ENCODE peak calls at places on chromosome 19, in four cellular contexts. K is H9, C is trophoblast cell, L is neuronal stem cell. R is an unnamed sample.

GRCh38 chr19:15962319-15962718 is 13.5 kb downstream of the OR10H4 start:
- DNase-seq in K (no peak), C (peak), L (no peak), R (no peak)

GRCh38 chr19:4707956-4708650 is 15.5 kb downstream of the DPP9 start:
- DNase-seq in L (no peak), K (no peak), C (peak), R (no peak)

GRCh38 chr19:11377237-11377636 is 2.8 kb downstream of the SWSAP1 start:
- DNase-seq in C (peak), K (no peak), L (no peak), R (no peak)

GRCh38 chr19:43774103-43774939 is 6.5 kb downstream of the KCNN4 start:
- DNase-seq in K (peak), C (no peak), L (peak), R (peak)

GRCh38 chr19:4909172-4909896 is at the start of gene UHRF1:
- DNase-seq in L (no peak), K (peak), C (no peak), R (no peak)

GRCh38 chr19:51514866-51515481 is 13.4 kb upstream of the SIGLEC12 start:
- DNase-seq in K (no peak), C (peak), L (peak), R (no peak)

GRCh38 chr19:33311326-33311682 is 9.0 kb upstream of the CEBPA start:
- DNase-seq in K (no peak), C (peak), L (no peak), R (no peak)

GRCh38 chr19:58569943-58570670 is 3.0 kb downstream of the MZF1 start:
- DNase-seq in L (no peak), C (no peak), K (no peak), R (no peak)

GRCh38 chr19:46970815-46971214 is 48.8 kb upstream of the NPAS1 start:
- DNase-seq in C (no peak), K (no peak), L (no peak), R (no peak)

GRCh38 chr19:49014870-49015255 is 2.0 kb downstream of the LHB start:
- DNase-seq in C (no peak), K (no peak), L (no peak), R (no peak)

GRCh38 chr19:37803250-37803854 is 24.0 kb upstream of the ZNF573 start:
- DNase-seq in C (no peak), L (no peak), K (no peak), R (no peak)

GRCh38 chr19:2129892-2130770 is 21.2 kb downstream of the AP3D1 start:
- DNase-seq in C (no peak), L (no peak), K (no peak), R (no peak)

GRCh38 chr19:33241530-33242101 is 16.0 kb upstream of the SLC7A10 start:
- DNase-seq in L (no peak), C (peak), K (no peak), R (peak)

GRCh38 chr19:42159942-42160341 is 27.7 kb upstream of the POU2F2 start:
- DNase-seq in L (no peak), C (no peak), K (no peak), R (no peak)

GRCh38 chr19:31694761-31695160 is 345.5 kb upstream of the TSHZ3 start:
- DNase-seq in C (no peak), L (no peak), K (no peak), R (no peak)

GRCh38 chr19:947707-948533 is 22.1 kb downstream of the ARID3A start:
- DNase-seq in L (no peak), K (no peak), C (peak), R (no peak)

DNA sequence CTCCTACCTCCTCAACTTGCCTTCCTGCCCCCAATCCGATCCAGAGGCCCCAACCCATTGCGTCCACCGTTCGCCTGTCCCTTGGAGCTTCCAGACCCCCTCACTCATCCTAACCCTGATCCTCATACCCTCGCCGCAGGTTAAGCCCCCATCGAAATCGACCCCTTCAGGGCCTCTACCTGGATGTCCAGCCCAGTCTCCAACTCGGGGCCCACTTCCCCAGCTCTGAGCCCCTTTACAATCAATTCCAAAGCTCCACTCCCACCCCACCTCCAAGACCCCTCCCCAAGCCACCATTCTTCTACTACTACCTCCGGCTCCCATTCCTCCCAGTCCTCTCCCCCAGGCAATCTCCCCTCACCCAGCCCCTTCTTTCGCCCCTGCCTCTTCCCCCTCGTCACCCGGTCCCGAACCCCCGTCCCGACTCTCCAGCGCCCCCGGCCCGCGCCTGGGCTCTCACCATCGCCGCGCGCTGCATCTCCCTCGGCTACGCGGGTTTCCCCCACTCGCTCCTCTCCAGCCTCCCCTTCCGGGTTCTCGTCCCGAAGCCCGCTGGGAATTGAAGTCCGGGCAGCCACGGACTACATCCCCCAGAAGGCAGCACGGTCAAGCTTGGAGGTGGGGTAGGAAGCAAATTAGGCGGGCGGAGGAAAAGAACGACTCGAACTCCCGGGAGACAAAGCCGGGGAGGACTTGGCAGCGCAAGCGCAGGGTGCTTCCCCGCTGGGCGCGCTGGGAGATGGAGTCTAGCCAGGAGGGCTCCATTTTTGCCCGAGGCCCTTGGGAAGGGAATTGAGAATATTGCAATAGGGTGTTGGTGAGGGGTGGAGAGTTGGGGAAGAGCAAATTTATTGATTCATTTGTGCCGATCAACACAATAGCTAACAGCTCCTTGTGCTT is at the start of gene FBXO46:
- DNase-seq in C (peak), K (peak), L (peak), R (peak)
- H3K23ac ChIP-seq in C (no peak), K (no peak), L (peak), R (no peak)

DNA sequence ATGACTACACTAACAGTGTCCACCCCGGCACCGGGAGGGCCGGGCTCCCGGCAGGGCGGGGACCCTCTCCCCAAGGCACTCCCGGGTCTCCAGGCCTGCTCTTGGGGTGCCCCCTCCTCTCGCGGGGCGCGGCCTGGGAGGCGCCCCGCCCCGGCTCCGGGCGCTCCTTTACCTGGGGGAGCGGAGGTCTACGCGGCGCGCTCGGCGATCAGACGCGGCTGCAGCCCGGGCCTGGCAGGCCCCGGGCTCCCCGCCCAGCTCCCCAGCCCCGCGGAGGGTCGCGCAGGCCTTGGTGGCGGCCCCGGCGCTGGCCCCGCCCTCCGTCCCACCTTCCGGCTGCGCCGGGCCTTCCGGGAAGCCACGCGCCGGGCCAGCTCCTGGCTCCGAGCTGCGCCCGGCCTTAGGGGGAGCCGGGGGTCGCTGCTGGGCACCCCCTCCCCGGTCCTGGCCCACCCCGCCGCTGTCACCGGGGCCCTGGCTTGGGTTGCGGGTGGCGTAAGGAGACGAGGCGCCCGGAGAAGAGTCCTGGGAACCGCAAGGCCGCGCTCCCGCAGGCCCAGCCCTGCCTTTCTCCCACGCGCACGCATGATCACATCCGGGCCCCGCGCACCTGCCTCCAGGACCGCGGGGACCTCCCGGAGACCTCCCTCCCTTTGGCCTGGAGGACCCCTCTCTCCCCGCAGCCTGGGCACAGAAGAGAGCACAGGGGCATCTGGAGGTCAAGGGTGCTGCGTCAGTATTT is at the start of gene C19orf12:
- DNase-seq in C (peak), K (no peak), L (peak), R (peak)
- H3K23ac ChIP-seq in C (no peak), K (no peak), L (peak), R (no peak)

DNA sequence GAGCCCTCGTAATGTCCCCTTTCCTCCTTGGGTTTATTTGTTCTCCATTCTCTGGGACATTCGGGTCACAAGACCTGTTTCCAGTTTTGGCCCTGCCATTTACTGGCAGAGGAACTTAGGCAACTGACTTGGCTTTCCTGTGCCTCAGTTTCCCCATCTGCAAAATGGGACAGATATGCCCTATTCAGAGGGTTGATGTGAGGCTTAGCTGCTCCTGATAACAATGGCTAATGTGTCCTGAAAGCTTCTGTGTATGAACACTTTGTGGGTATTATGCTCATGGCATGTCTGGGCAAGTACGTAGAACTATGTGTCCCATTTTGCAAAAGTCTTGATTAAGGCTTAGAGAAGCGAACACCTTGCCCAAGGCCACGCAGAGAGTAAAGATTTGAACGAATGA is 1.0 kb downstream of the ZNF524 start:
- DNase-seq in C (peak), L (no peak), K (no peak), R (no peak)
- H3K23ac ChIP-seq in C (no peak), L (no peak), K (no peak), R (no peak)

GRCh38 chr19:18422530-18423191 is 3.5 kb downstream of the SSBP4 start:
- DNase-seq in L (no peak), C (no peak), K (no peak), R (no peak)

GRCh38 chr19:18419699-18420460 is 682 bp downstream of the SSBP4 start:
- DNase-seq in K (no peak), L (no peak), C (no peak), R (no peak)

GRCh38 chr19:18420931-18421330 is 1.7 kb downstream of the SSBP4 start:
- DNase-seq in K (no peak), L (no peak), C (no peak), R (no peak)

GRCh38 chr19:18423258-18424020 is 4.2 kb downstream of the SSBP4 start:
- DNase-seq in L (no peak), C (no peak), K (no peak), R (no peak)

GRCh38 chr19:18421371-18421959 is 2.3 kb downstream of the SSBP4 start:
- DNase-seq in C (no peak), K (no peak), L (no peak), R (no peak)
- H3K23ac ChIP-seq in C (no peak), K (no peak), L (peak), R (no peak)

DNA sequence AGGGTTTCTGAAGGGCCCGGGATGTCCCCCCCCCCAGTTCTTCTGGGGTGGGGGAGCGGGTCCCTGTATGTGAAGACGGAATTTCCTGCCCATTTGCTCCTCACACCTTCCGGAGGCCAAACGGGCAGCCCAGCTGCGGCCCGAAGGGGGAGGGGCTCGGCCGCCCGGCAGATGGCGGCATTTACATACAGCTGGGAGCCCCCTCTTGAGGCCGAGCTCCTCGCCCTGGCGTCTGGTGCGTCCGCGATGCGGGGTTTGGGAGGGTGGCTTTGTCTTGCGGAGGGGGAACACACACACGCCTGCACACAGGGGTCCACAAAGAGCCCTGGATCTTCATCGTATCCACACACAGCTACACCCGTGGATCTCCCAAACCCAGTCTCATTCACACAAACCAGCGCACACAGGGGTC is 891 bp upstream of the DLL3 start:
- DNase-seq in C (no peak), L (peak), K (peak), R (no peak)
- H3K23ac ChIP-seq in C (no peak), L (no peak), K (no peak), R (no peak)

GRCh38 chr19:19464339-19465098 is 50.8 kb downstream of the TSSK6 start:
- DNase-seq in C (peak), L (peak), K (no peak), R (no peak)
- H3K23ac ChIP-seq in C (no peak), L (no peak), K (no peak), R (no peak)